ENCODE peak calls at places on chromosomes 6 and 20, in seven cellular contexts. C is NCI-H1092 treated with DMSO at 0.1 percent for 48 hours; F is RPMI8226; U is AG20443; Z is stimulated activated CD4-positive, alpha-beta T cell treated with anti-CD3 and anti-CD28 coated beads, Interleukin-4, amount 100 ng/mL, for 24 hours; P is mammary epithelial cell; L is prostate gland. J is an unnamed sample.

GRCh38 chr20:58048096-58048702 is 180.3 kb downstream of the ANKRD60 start:
- DNase-seq in C (no peak), F (peak), U (peak), Z (no peak), P (peak), L (peak), J (peak)

GRCh38 chr6:159105716-159106115 is 60.9 kb upstream of the TAGAP start:
- DNase-seq in C (no peak), F (no peak), U (no peak), Z (no peak), P (no peak), L (no peak), J (peak)

GRCh38 chr20:18059603-18060002 is 1.9 kb upstream of the OVOL2 start:
- DNase-seq in C (no peak), F (no peak), U (no peak), Z (no peak), P (no peak), L (no peak), J (no peak)

GRCh38 chr20:15673206-15673605 is 900.0 kb downstream of the KIF16B start:
- DNase-seq in C (no peak), F (no peak), U (peak), Z (no peak), P (peak), L (no peak), J (no peak)

GRCh38 chr6:113122060-113122459 is 735.1 kb upstream of the MARCKS start:
- DNase-seq in C (no peak), F (no peak), U (peak), Z (no peak), P (peak), L (no peak), J (no peak)

GRCh38 chr6:1910621-1911407 is 301.1 kb downstream of the FOXC1 start:
- DNase-seq in C (no peak), F (no peak), U (no peak), Z (no peak), P (no peak), L (no peak), J (no peak)

GRCh38 chr6:116572162-116572561 is 858 bp downstream of the RWDD1 start:
- DNase-seq in C (peak), F (peak), U (peak), Z (no peak), P (peak), L (no peak), J (peak)

GRCh38 chr6:684831-685636 is 7.9 kb downstream of the EXOC2 start:
- DNase-seq in C (no peak), F (peak), U (peak), Z (peak), P (peak), L (no peak), J (no peak)

GRCh38 chr6:128114164-128114563 is 213.3 kb upstream of the THEMIS start:
- DNase-seq in C (no peak), F (no peak), U (no peak), Z (no peak), P (no peak), L (no peak), J (no peak)

GRCh38 chr6:42028234-42029061 is 21.9 kb upstream of the TAF8 start:
- DNase-seq in C (no peak), F (no peak), U (peak), Z (no peak), P (no peak), L (no peak), J (peak)

GRCh38 chr6:150922137-150922536 is 56.6 kb downstream of the MTHFD1L start:
- DNase-seq in C (no peak), F (no peak), U (no peak), Z (no peak), P (peak), L (no peak), J (no peak)

GRCh38 chr6:41599015-41599835 is 39.0 kb upstream of the MDFI start:
- DNase-seq in C (no peak), F (no peak), U (no peak), Z (no peak), P (no peak), L (no peak), J (no peak)

GRCh38 chr6:136209496-136209895 is 40.6 kb downstream of the MTFR2 start:
- DNase-seq in C (no peak), F (no peak), U (no peak), Z (no peak), P (no peak), L (no peak), J (no peak)

GRCh38 chr20:57266251-57267157 is at the start of gene BMP7:
- DNase-seq in C (no peak), F (peak), U (peak), Z (no peak), P (peak), L (no peak), J (peak)

GRCh38 chr6:46983007-46983411 is 59.1 kb downstream of the ADGRF1 start:
- DNase-seq in C (no peak), F (no peak), U (peak), Z (no peak), P (peak), L (peak), J (no peak)

GRCh38 chr6:30006170-30007131 is 54.6 kb upstream of the POLR1H start:
- DNase-seq in C (no peak), F (no peak), U (peak), Z (peak), P (no peak), L (peak), J (no peak)

GRCh38 chr20:63427724-63428330 is 44.6 kb downstream of the KCNQ2 start:
- DNase-seq in C (no peak), F (no peak), U (no peak), Z (no peak), P (no peak), L (no peak), J (no peak)

GRCh38 chr6:156423829-156424228 is 353.3 kb upstream of the ARID1B start:
- DNase-seq in C (no peak), F (no peak), U (no peak), Z (peak), P (no peak), L (no peak), J (no peak)

GRCh38 chr6:18141805-18142590 is 12.9 kb downstream of the TPMT start:
- DNase-seq in C (peak), F (no peak), U (no peak), Z (no peak), P (no peak), L (no peak), J (no peak)

GRCh38 chr6:12436224-12436623 is 146.1 kb downstream of the EDN1 start:
- DNase-seq in C (no peak), F (no peak), U (no peak), Z (no peak), P (no peak), L (no peak), J (peak)

GRCh38 chr6:118171852-118172251 is 264.8 kb downstream of the SLC35F1 start:
- DNase-seq in C (no peak), F (no peak), U (no peak), Z (no peak), P (peak), L (no peak), J (no peak)

GRCh38 chr6:113859349-113860164 is 2.4 kb downstream of the MARCKS start:
- DNase-seq in C (peak), F (no peak), U (peak), Z (no peak), P (peak), L (peak), J (no peak)

GRCh38 chr6:43089874-43090556 is 13.9 kb downstream of the PTK7 start:
- DNase-seq in C (no peak), F (no peak), U (peak), Z (no peak), P (no peak), L (no peak), J (no peak)

GRCh38 chr20:37160683-37161082 is 18.4 kb upstream of the RPN2 start:
- DNase-seq in C (no peak), F (no peak), U (no peak), Z (no peak), P (no peak), L (no peak), J (no peak)

GRCh38 chr20:34712525-34713192 is 8.5 kb downstream of the TP53INP2 start:
- DNase-seq in C (no peak), F (no peak), U (no peak), Z (no peak), P (no peak), L (no peak), J (no peak)

GRCh38 chr20:50395258-50395729 is 114.9 kb upstream of the PTPN1 start:
- DNase-seq in C (no peak), F (no peak), U (peak), Z (no peak), P (no peak), L (peak), J (no peak)

GRCh38 chr20:58608096-58608840 is 42.8 kb upstream of the STX16 start:
- DNase-seq in C (no peak), F (no peak), U (no peak), Z (no peak), P (no peak), L (no peak), J (no peak)

GRCh38 chr6:39208233-39208720 is 21.0 kb downstream of the KCNK5 start:
- DNase-seq in C (no peak), F (no peak), U (no peak), Z (no peak), P (no peak), L (no peak), J (no peak)

GRCh38 chr6:106744781-106745180 is 115.4 kb downstream of the QRSL1 start:
- DNase-seq in C (no peak), F (no peak), U (no peak), Z (no peak), P (no peak), L (no peak), J (no peak)

GRCh38 chr20:14497004-14497403 is 159.6 kb upstream of the FLRT3 start:
- DNase-seq in C (no peak), F (no peak), U (no peak), Z (no peak), P (no peak), L (no peak), J (no peak)

GRCh38 chr6:89323461-89324098 is 8.5 kb upstream of the GABRR2 start:
- DNase-seq in C (no peak), F (no peak), U (no peak), Z (no peak), P (no peak), L (no peak), J (no peak)

GRCh38 chr20:8938532-8938931 is 130.4 kb upstream of the PLCB4 start:
- DNase-seq in C (no peak), F (no peak), U (no peak), Z (no peak), P (no peak), L (no peak), J (no peak)

GRCh38 chr6:36612101-36612625 is 18.0 kb downstream of the SRSF3 start:
- DNase-seq in C (no peak), F (no peak), U (no peak), Z (no peak), P (no peak), L (no peak), J (no peak)

GRCh38 chr6:105310371-105310770 is 92.5 kb downstream of the PREP start:
- DNase-seq in C (no peak), F (no peak), U (no peak), Z (no peak), P (no peak), L (no peak), J (no peak)

GRCh38 chr20:58661298-58662141 is 10.4 kb downstream of the STX16 start:
- DNase-seq in C (no peak), F (no peak), U (no peak), Z (peak), P (no peak), L (no peak), J (no peak)

GRCh38 chr20:64205611-64206026 is 41.4 kb downstream of the MYT1 start:
- DNase-seq in C (no peak), F (no peak), U (no peak), Z (no peak), P (peak), L (peak), J (no peak)

GRCh38 chr6:89146748-89147715 is 1.2 kb downstream of the PM20D2 start:
- DNase-seq in C (peak), F (peak), U (peak), Z (no peak), P (peak), L (peak), J (peak)

J was measured in NAMALWA.